ENCODE peak calls at places on chromosomes 3 and 15, in nine cellular contexts. N, C, X, D, J, B, O, Q and A are unnamed samples. For H3K4me1, the result is how much of the 10 kb centered on the place peaks cover.

GRCh38 chr3:31255007-31255603 is 277.6 kb upstream of the STT3B start:
- DNase-seq in N (no peak), C (no peak), X (no peak), D (no peak), J (no peak), B (no peak), O (no peak), Q (no peak), A (no peak)

GRCh38 chr3:24763421-24763820 is 268.8 kb upstream of the THRB start:
- DNase-seq in N (no peak), C (no peak), X (no peak), D (no peak), J (no peak), B (no peak), O (peak), Q (peak), A (no peak)

GRCh38 chr3:149003653-149004305 is 12.4 kb downstream of the GYG1 start:
- DNase-seq in N (no peak), C (no peak), X (peak), D (no peak), J (no peak), B (no peak), O (no peak), Q (peak), A (no peak)

GRCh38 chr15:87556886-87557285 is 699.7 kb downstream of the NTRK3 start:
- DNase-seq in N (no peak), C (no peak), X (no peak), D (no peak), J (no peak), B (no peak), O (no peak), Q (peak), A (no peak)

GRCh38 chr15:48507416-48508065 is 138.0 kb downstream of the FBN1 start:
- DNase-seq in N (no peak), C (peak), X (peak), D (no peak), J (peak), B (no peak), O (peak), Q (peak), A (no peak)

GRCh38 chr15:52018693-52019393 is at the start of gene MAPK6:
- DNase-seq in N (peak), C (peak), X (peak), D (peak), J (peak), B (peak), O (peak), Q (peak), A (peak)

GRCh38 chr15:62209322-62209721 is 44.2 kb upstream of the C2CD4B start:
- DNase-seq in N (no peak), C (no peak), X (no peak), D (no peak), J (peak), B (no peak), O (no peak), Q (no peak), A (no peak)

GRCh38 chr3:294581-294980 is 98.0 kb downstream of the CHL1 start:
- DNase-seq in N (no peak), C (no peak), X (no peak), D (no peak), J (no peak), B (no peak), O (no peak), Q (peak), A (no peak)

GRCh38 chr3:11637901-11638668 is 5.6 kb downstream of the VGLL4 start:
- DNase-seq in N (no peak), C (no peak), X (no peak), D (no peak), J (no peak), B (no peak), O (peak), Q (no peak), A (no peak)

GRCh38 chr3:169754711-169755110 is 10.1 kb downstream of the TERC start:
- DNase-seq in N (no peak), C (no peak), X (no peak), D (no peak), J (no peak), B (no peak), O (no peak), Q (peak), A (no peak)

GRCh38 chr3:185470323-185470722 is 28.5 kb downstream of the TMEM41A start:
- DNase-seq in N (no peak), C (no peak), X (no peak), D (no peak), J (no peak), B (no peak), O (no peak), Q (no peak), A (no peak)

GRCh38 chr3:51709675-51710074 is 2.8 kb downstream of the GRM2 start:
- DNase-seq in N (no peak), C (no peak), X (no peak), D (no peak), J (peak), B (no peak), O (no peak), Q (no peak), A (no peak)

GRCh38 chr3:12870942-12871341 is 29.6 kb upstream of the RPL32 start:
- DNase-seq in N (peak), C (no peak), X (peak), D (peak), J (no peak), B (no peak), O (no peak), Q (no peak), A (no peak)

GRCh38 chr3:146542179-146542578 is 2.2 kb downstream of the PLSCR1 start:
- DNase-seq in N (no peak), C (no peak), X (no peak), D (no peak), J (no peak), B (no peak), O (peak), Q (no peak), A (no peak)

GRCh38 chr3:159187232-159187631 is 385.4 kb downstream of the MFSD1 start:
- DNase-seq in N (peak), C (no peak), X (no peak), D (no peak), J (peak), B (no peak), O (no peak), Q (no peak), A (peak)

GRCh38 chr3:133882986-133883586 is 12.6 kb downstream of the RAB6B start:
- DNase-seq in N (no peak), C (no peak), X (no peak), D (no peak), J (no peak), B (no peak), O (no peak), Q (no peak), A (no peak)

GRCh38 chr3:116388867-116389385 is 56.4 kb downstream of the LSAMP start:
- DNase-seq in N (no peak), C (no peak), X (no peak), D (no peak), J (no peak), B (no peak), O (no peak), Q (no peak), A (no peak)

GRCh38 chr3:187062526-187063177 is 76.6 kb downstream of the RPL39L start:
- DNase-seq in N (no peak), C (no peak), X (peak), D (no peak), J (no peak), B (no peak), O (no peak), Q (peak), A (no peak)

GRCh38 chr3:23550402-23550801 is 255.4 kb upstream of the UBE2E1 start:
- DNase-seq in N (no peak), C (no peak), X (peak), D (no peak), J (no peak), B (no peak), O (no peak), Q (no peak), A (no peak)

GRCh38 chr15:39251413-39252197 is 329.3 kb upstream of the THBS1 start:
- DNase-seq in N (no peak), C (no peak), X (no peak), D (no peak), J (no peak), B (no peak), O (no peak), Q (no peak), A (no peak)

GRCh38 chr3:69197922-69198540 is 75.6 kb upstream of the LMOD3 start:
- DNase-seq in N (no peak), C (no peak), X (no peak), D (no peak), J (no peak), B (peak), O (no peak), Q (no peak), A (no peak)

GRCh38 chr3:152302521-152303021 is 33.8 kb downstream of the MBNL1 start:
- DNase-seq in N (peak), C (no peak), X (no peak), D (peak), J (peak), B (no peak), O (peak), Q (peak), A (peak)

GRCh38 chr15:81113204-81113657 is 20.8 kb upstream of the CFAP161 start:
- DNase-seq in N (no peak), C (no peak), X (no peak), D (no peak), J (peak), B (no peak), O (no peak), Q (no peak), A (no peak)

GRCh38 chr15:80604583-80605506 is 90.3 kb upstream of the ABHD17C start:
- DNase-seq in N (no peak), C (no peak), X (no peak), D (no peak), J (no peak), B (no peak), O (no peak), Q (no peak), A (no peak)

GRCh38 chr15:42332331-42332730 is 27.0 kb upstream of the CAPN3 start:
- DNase-seq in N (no peak), C (no peak), X (no peak), D (no peak), J (no peak), B (no peak), O (peak), Q (no peak), A (no peak)

GRCh38 chr15:74497584-74497983 is 36.6 kb upstream of the UBL7 start:
- DNase-seq in N (no peak), C (no peak), X (peak), D (no peak), J (no peak), B (no peak), O (no peak), Q (peak), A (no peak)

GRCh38 chr15:77545058-77545457 is 87.7 kb downstream of the LINGO1 start:
- DNase-seq in N (no peak), C (no peak), X (no peak), D (no peak), J (no peak), B (no peak), O (no peak), Q (no peak), A (no peak)

GRCh38 chr15:77547801-77548607 is 84.7 kb downstream of the LINGO1 start:
- DNase-seq in N (no peak), C (no peak), X (no peak), D (peak), J (no peak), B (no peak), O (no peak), Q (no peak), A (no peak)

GRCh38 chr15:77546050-77546501 is 86.6 kb downstream of the LINGO1 start:
- DNase-seq in N (no peak), C (peak), X (no peak), D (no peak), J (no peak), B (no peak), O (peak), Q (peak), A (no peak)

GRCh38 chr15:77548608-77549551 is 83.8 kb downstream of the LINGO1 start:
- DNase-seq in N (no peak), C (no peak), X (no peak), D (peak), J (no peak), B (no peak), O (no peak), Q (no peak), A (peak)

DNA sequence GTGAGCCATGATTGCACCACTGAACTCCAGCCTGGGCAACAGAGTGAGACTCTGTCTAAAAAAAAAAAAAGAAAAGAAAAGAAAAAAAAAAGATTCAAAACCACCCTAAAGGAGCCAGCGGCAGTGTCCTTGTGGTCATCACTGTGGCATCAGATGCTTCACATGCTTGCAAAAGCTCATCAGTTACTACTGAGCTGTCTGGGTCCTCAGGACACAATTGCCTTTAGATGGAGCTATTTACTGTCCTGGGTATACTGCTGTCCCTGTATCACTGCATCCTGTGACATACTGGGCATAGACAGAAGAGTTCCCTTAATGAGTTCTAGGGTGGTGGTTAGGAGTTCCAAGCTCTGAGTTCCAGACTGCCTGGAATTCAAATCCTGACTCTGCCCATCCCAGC is 85.8 kb downstream of the LINGO1 start:
- DNase-seq in N (no peak), C (no peak), X (no peak), D (no peak), J (no peak), B (no peak), O (no peak), Q (no peak), A (no peak)
- H3K4me1 ChIP-seq in N (under half), C (half or more), X (under half), D (under half), J (under half), B (under half), O (under half), Q (under half), A (under half)

GRCh38 chr3:188299713-188300112 is 145.8 kb downstream of the LPP start:
- DNase-seq in N (no peak), C (no peak), X (no peak), D (no peak), J (no peak), B (no peak), O (peak), Q (peak), A (no peak)
- H3K4me1 ChIP-seq in N (under half), C (under half), X (under half), D (under half), J (half or more), B (under half), O (under half), Q (half or more), A (under half)

GRCh38 chr3:72811551-72811950 is 36.7 kb downstream of the SHQ1 start:
- DNase-seq in N (no peak), C (no peak), X (no peak), D (no peak), J (no peak), B (no peak), O (no peak), Q (no peak), A (no peak)

GRCh38 chr3:72816843-72817485 is 31.3 kb downstream of the SHQ1 start:
- DNase-seq in N (no peak), C (no peak), X (peak), D (no peak), J (no peak), B (no peak), O (no peak), Q (no peak), A (no peak)

GRCh38 chr3:72812201-72812600 is 36.0 kb downstream of the SHQ1 start:
- DNase-seq in N (no peak), C (no peak), X (no peak), D (no peak), J (no peak), B (no peak), O (no peak), Q (no peak), A (no peak)

GRCh38 chr3:72810659-72811434 is 37.4 kb downstream of the SHQ1 start:
- DNase-seq in N (no peak), C (no peak), X (no peak), D (no peak), J (no peak), B (no peak), O (no peak), Q (no peak), A (no peak)

GRCh38 chr3:72814308-72814707 is 33.9 kb downstream of the SHQ1 start:
- DNase-seq in N (no peak), C (no peak), X (peak), D (no peak), J (no peak), B (no peak), O (no peak), Q (no peak), A (no peak)
- H3K4me1 ChIP-seq in N (under half), C (under half), X (under half), D (under half), J (under half), B (under half), O (under half), Q (under half), A (under half)

GRCh38 chr3:50168388-50168787 is 13.3 kb downstream of the SEMA3F start:
- DNase-seq in N (peak), C (no peak), X (no peak), D (no peak), J (no peak), B (no peak), O (no peak), Q (no peak), A (no peak)
- H3K4me1 ChIP-seq in N (half or more), C (half or more), X (under half), D (half or more), J (under half), B (under half), O (half or more), Q (half or more), A (under half)

GRCh38 chr15:59242649-59243048 is 36.0 kb downstream of the LDHAL6B start:
- DNase-seq in N (no peak), C (no peak), X (no peak), D (no peak), J (no peak), B (no peak), O (no peak), Q (peak), A (no peak)
- H3K4me1 ChIP-seq in N (under half), C (under half), X (under half), D (under half), J (under half), B (under half), O (under half), Q (under half), A (under half)

DNA sequence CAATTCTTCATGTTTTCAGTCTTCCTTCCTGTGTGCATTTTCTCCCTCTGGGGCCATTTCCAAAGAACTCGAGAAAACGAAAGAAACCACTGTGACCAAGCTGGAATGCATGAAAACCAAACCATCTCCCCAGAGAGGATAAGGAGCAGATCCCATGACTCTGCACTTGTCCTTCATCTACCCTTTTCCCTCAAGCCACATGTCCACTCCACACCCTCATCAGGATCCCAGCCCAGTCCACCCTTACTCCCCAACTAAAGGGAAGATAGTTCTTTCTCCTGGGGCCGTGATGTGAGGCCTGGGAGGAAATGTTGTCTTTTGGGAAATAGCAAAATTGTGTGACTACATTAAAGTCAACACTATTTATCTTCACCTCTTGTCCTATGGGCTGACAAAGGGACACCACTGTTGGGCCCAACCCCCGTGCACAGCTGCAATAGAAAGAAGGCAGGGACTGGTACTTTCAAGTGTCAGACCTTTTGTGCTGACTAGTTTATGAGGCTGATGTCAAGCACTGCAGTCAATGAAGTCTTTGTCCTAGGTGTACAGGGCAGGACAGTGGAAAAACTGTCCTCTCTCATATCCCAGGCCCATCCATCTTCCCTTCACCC is 487.2 kb upstream of the NR2F2 start:
- DNase-seq in N (peak), C (no peak), X (peak), D (no peak), J (no peak), B (no peak), O (peak), Q (no peak), A (no peak)
- H3K4me1 ChIP-seq in N (under half), C (under half), X (under half), D (under half), J (under half), B (under half), O (under half), Q (under half), A (under half)

DNA sequence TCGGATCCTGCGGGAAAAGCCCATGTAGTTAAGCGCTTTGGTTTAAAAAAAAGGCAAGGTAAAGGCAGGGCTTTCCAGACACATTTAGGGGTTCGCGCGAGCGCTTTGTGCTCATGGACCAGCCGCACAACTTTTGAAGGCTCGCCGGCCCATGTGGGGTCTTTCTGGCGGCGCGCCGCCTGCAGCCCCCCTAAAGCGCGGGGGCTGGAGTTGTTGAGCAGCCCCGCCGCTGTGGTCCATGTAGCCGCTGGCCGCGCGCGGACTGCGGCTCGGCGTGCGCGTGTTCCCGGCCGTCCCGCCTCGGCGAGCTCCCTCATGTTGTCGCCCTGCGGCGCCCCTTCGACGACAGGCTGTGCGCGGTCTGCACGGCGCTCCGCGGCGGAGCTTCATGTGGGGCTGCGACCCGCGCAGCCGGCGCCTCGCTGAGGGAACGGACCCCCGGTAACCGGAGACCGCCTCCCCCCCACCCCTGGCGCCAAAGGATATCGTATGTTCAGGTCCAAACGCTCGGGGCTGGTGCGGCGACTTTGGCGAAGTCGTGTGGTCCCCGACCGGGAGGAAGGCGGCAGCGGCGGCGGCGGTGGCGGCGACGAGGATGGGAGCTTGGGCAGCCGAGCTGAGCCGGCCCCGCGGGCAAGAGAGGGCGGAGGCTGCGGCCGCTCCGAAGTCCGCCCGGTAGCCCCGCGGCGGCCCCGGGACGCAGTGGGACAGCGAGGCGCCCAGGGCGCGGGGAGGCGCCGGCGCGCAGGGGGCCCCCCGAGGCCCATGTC is 919 bp downstream of the SMAD6 start:
- DNase-seq in N (peak), C (no peak), X (no peak), D (no peak), J (peak), B (no peak), O (peak), Q (no peak), A (peak)
- H3K4me1 ChIP-seq in N (under half), C (half or more), X (under half), D (under half), J (half or more), B (under half), O (under half), Q (under half), A (under half)

GRCh38 chr15:29885183-29885582 is 62.9 kb upstream of the TJP1 start:
- DNase-seq in N (no peak), C (no peak), X (no peak), D (no peak), J (no peak), B (no peak), O (no peak), Q (no peak), A (no peak)
- H3K4me1 ChIP-seq in N (under half), C (under half), X (under half), D (under half), J (under half), B (under half), O (under half), Q (under half), A (under half)

GRCh38 chr3:128360243-128360642 is 106.4 kb downstream of the DNAJB8 start:
- DNase-seq in N (no peak), C (no peak), X (no peak), D (peak), J (no peak), B (no peak), O (no peak), Q (no peak), A (no peak)
- H3K4me1 ChIP-seq in N (under half), C (under half), X (under half), D (under half), J (under half), B (under half), O (under half), Q (under half), A (under half)

DNA sequence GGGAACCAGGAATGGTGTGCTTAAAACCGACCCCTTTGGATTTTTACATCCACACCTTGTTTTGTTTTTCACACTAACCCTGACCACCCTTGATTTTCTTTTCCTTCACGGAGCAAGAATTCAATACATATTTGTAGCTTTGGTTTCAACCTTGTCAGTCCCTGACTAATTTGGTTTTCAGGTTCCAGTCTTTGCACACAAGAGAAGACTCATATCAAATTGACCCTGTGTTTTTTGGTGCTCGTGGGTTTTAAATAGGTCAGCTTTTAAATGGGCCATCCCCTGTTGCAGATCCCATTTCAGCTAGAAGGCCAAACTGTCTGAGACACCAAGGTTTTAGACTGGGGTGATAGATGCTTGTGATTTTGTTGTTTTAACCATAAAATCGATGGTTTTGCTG is 26.4 kb downstream of the ANP32A start:
- DNase-seq in N (no peak), C (no peak), X (no peak), D (no peak), J (no peak), B (no peak), O (no peak), Q (no peak), A (no peak)
- H3K4me1 ChIP-seq in N (half or more), C (under half), X (half or more), D (half or more), J (half or more), B (under half), O (under half), Q (under half), A (under half)